ENCODE peak calls at places on chromosome 10, in ten cellular contexts. F is astrocyte, M is BE2C, G is GM23248, X is pancreas, H is fibroblast of lung, V is heart left ventricle, E is transverse colon, Y is cardiac muscle cell, Z is body of pancreas. W is an unnamed sample.

GRCh38 chr10:29968556-29968955 is 90.8 kb downstream of the JCAD start:
- DNase-seq in Y (no peak), M (no peak), G (no peak), V (no peak), Z (no peak), H (no peak), X (no peak), E (no peak), F (no peak), W (no peak)

GRCh38 chr10:133370026-133370786 is 2.9 kb downstream of the ECHS1 start:
- DNase-seq in F (no peak), E (no peak), G (no peak), Y (no peak), V (no peak), M (no peak), X (no peak), H (no peak), Z (no peak), W (no peak)

GRCh38 chr10:46022978-46023702 is 7.3 kb downstream of the NCOA4 start:
- DNase-seq in Y (peak; percentile 96), M (peak; percentile 93), G (peak; percentile 99), X (peak; percentile 92), E (peak; percentile 93), F (peak; percentile 90), V (peak; percentile 96), H (peak; percentile 91), Z (peak; percentile 87), W (peak; percentile 93)

GRCh38 chr10:53487019-53487983 is 714.7 kb upstream of the MBL2 start:
- DNase-seq in X (no peak), Y (no peak), G (no peak), V (no peak), M (peak; percentile 8), F (no peak), H (no peak), Z (no peak), E (no peak), W (no peak)

GRCh38 chr10:84567133-84567532 is 238.7 kb downstream of the CCSER2 start:
- DNase-seq in X (no peak), V (no peak), G (no peak), H (no peak), Z (no peak), F (no peak), M (no peak), E (no peak), Y (no peak), W (peak; percentile 27)

GRCh38 chr10:92757066-92757716 is 67.4 kb downstream of the HHEX start:
- DNase-seq in H (peak; percentile 82), Z (peak; percentile 22), X (peak; percentile 59), Y (peak; percentile 78), G (peak; percentile 84), M (peak; percentile 35), E (peak; percentile 79), F (peak; percentile 74), V (peak; percentile 85), W (peak; percentile 62)

GRCh38 chr10:56547163-56547562 is 186.1 kb upstream of the ZWINT start:
- DNase-seq in V (no peak), M (peak; percentile 11), E (no peak), G (no peak), X (no peak), H (no peak), Z (no peak), F (no peak), Y (peak; percentile 0), W (no peak)

GRCh38 chr10:80530816-80531215 is 6.9 kb upstream of the SH2D4B start:
- DNase-seq in E (no peak), Z (no peak), V (no peak), Y (no peak), M (no peak), H (no peak), F (no peak), X (no peak), G (no peak), W (no peak)

GRCh38 chr10:102408081-102408727 is 10.4 kb downstream of the PSD start:
- DNase-seq in F (no peak), E (peak; percentile 47), V (no peak), Y (no peak), H (no peak), Z (no peak), M (no peak), X (no peak), G (peak; percentile 49), W (no peak)

GRCh38 chr10:5841965-5842364 is 28.7 kb upstream of the GDI2 start:
- DNase-seq in Z (no peak), E (no peak), F (no peak), G (no peak), H (no peak), V (no peak), X (no peak), M (no peak), Y (no peak), W (no peak)
- H3K4me1 ChIP-seq in Z (no peaks in the 10 kb centered on the region), E (peaks cover 6% of the 10 kb centered on the region), F (no peaks in the 10 kb centered on the region), G (peaks cover 7% of the 10 kb centered on the region), H (peaks cover 5% of the 10 kb centered on the region), V (peaks cover 4% of the 10 kb centered on the region), X (no peaks in the 10 kb centered on the region), M (peaks cover 13% of the 10 kb centered on the region), Y (peaks cover 21% of the 10 kb centered on the region), W (peaks cover 4% of the 10 kb centered on the region)

DNA sequence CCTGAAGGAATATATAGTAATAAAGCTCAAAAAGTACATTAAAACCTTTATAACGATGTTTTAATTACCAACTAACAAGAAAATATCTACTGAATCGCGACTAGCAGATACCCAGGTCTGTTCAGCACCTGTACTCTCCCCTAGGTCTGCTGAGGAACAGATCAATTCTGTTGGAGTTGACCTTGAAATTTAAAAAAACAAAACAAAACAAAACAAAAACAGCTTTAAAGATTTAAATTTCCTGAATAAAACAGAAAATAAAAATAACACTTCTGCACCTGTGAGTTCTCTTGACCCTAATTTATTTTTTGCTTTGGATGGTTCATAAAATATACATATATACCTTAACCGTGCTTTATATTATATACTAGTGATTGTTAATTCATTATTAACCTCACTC is 24.6 kb downstream of the DIP2C start:
- DNase-seq in X (no peak), M (no peak), E (no peak), Z (no peak), F (no peak), V (no peak), Y (no peak), H (no peak), G (no peak), W (no peak)
- H3K9me3 ChIP-seq in X (no peaks in the 10 kb centered on the region), M (no peaks in the 10 kb centered on the region), E (no peaks in the 10 kb centered on the region), Z (no peaks in the 10 kb centered on the region), F (no peaks in the 10 kb centered on the region), V (no peaks in the 10 kb centered on the region), Y (no peaks in the 10 kb centered on the region), H (no peaks in the 10 kb centered on the region), G (no peaks in the 10 kb centered on the region), W (no peaks in the 10 kb centered on the region)

DNA sequence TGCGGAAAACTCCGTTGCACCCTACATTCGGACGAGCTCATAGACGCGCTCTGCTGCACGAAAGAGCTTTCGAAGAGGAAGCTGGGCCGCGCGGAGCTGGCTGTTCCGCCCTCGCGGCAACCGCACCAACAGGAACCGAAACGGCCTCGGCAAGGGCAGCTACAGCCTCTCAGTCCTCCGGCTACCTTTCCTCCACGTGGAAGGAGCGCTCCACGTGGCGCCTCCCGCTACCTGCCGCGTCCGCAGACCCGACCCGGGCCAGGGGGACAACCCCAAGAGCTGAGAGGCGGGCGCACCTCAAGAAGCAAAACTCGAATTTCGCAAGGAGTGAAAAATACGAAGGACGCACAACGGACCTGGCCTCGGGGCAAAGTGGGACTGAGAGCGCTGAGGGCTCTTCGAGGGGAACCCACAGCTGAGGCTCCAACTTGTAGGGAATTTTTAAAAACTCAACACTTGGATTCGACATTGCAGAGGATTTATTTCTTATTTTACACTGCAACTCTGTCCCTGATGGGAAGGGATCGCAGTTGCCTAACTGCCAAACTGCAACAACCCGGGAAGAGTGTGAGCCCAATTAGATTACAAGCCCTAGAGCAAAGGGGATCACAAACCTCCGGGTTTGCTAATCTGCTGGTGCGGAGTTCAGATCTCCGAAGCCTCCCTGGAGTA is 1.4 kb downstream of the HPSE2 start:
- DNase-seq in Y (peak; percentile 66), X (peak; percentile 29), E (peak; percentile 50), Z (no peak), V (peak; percentile 74), F (peak; percentile 16), H (peak; percentile 43), M (no peak), G (peak; percentile 77), W (no peak)
- H3K4me3 ChIP-seq in Y (peak overlapping the region; percentile 36), X (no peak overlapping the region), E (peak overlapping the region; percentile 30), Z (no peak overlapping the region), V (peak overlapping the region; percentile 56), F (peak overlapping the region; percentile 44), H (peak overlapping the region; percentile 66), M (no peak overlapping the region), G (peak overlapping the region; percentile 70), W (no peak overlapping the region)

GRCh38 chr10:72328045-72328828 is 26.5 kb downstream of the DNAJB12 start:
- DNase-seq in M (peak; percentile 81), G (peak; percentile 72), F (no peak), X (peak; percentile 74), H (peak; percentile 46), Y (peak; percentile 81), E (peak; percentile 72), V (peak; percentile 86), Z (peak; percentile 77), W (peak; percentile 47)
- H3K4me1 ChIP-seq in M (peaks cover 50% of the 10 kb centered on the region), G (peaks cover 12% of the 10 kb centered on the region), F (peaks cover 22% of the 10 kb centered on the region), X (peaks cover 60% of the 10 kb centered on the region), H (peaks cover 24% of the 10 kb centered on the region), Y (peaks cover 57% of the 10 kb centered on the region), E (peaks cover 56% of the 10 kb centered on the region), V (peaks cover 38% of the 10 kb centered on the region), Z (peaks cover 80% of the 10 kb centered on the region), W (no peaks in the 10 kb centered on the region)

GRCh38 chr10:131729938-131730660 is 170.7 kb upstream of the PPP2R2D start:
- DNase-seq in Z (peak; percentile 7), Y (no peak), X (no peak), H (no peak), M (no peak), E (no peak), V (no peak), G (no peak), F (no peak), W (no peak)
- H3K9me3 ChIP-seq in Z (peaks cover 11% of the 10 kb centered on the region), Y (no peaks in the 10 kb centered on the region), X (no peaks in the 10 kb centered on the region), H (peaks cover 2% of the 10 kb centered on the region), M (no peaks in the 10 kb centered on the region), E (no peaks in the 10 kb centered on the region), V (no peaks in the 10 kb centered on the region), G (no peaks in the 10 kb centered on the region), F (peaks cover 8% of the 10 kb centered on the region), W (no peaks in the 10 kb centered on the region)

GRCh38 chr10:122465401-122465800 is 4.0 kb downstream of the HTRA1 start:
- DNase-seq in Z (no peak), H (no peak), Y (no peak), E (no peak), X (no peak), V (no peak), F (no peak), M (no peak), G (no peak), W (no peak)
- H3K4me3 ChIP-seq in Z (no peak overlapping the region), H (no peak overlapping the region), Y (no peak overlapping the region), E (no peak overlapping the region), X (no peak overlapping the region), V (no peak overlapping the region), F (no peak overlapping the region), M (no peak overlapping the region), G (no peak overlapping the region), W (no peak overlapping the region)

DNA sequence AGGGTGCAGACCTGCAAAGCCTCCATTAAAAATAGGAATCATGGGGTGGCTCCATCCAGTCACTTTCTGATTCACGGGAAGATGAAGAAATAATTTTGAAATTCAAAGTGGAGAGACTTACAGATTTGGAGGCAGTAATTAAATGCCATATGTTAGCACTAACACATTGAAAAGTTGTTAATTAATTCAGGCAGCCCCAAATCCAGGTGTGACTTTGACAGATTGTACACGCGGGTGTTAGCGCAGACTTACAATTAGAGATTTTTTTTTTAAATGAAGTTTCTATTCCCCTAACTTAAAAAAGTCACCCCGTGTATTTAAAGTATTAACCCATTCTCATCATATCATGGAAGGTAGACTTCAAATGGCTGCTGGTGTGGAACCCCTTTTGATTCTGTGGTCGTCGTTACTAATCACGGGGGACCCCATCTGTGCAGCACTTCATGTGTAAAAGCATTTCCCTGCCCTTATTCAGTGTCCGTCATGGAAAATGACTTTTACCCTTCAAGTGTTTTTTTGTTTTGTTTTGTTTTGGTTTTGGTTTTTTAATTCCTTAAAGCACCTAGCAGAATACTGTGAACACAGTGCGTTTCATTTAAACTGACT is 235.8 kb downstream of the CELF2 start:
- DNase-seq in Y (no peak), E (no peak), F (no peak), Z (no peak), M (no peak), X (no peak), G (no peak), H (no peak), V (no peak), W (no peak)
- H3K4me1 ChIP-seq in Y (peaks cover 14% of the 10 kb centered on the region), E (peaks cover 8% of the 10 kb centered on the region), F (no peaks in the 10 kb centered on the region), Z (no peaks in the 10 kb centered on the region), M (no peaks in the 10 kb centered on the region), X (no peaks in the 10 kb centered on the region), G (no peaks in the 10 kb centered on the region), H (no peaks in the 10 kb centered on the region), V (peaks cover 10% of the 10 kb centered on the region), W (peaks cover 12% of the 10 kb centered on the region)

W was measured in HAP-1.